ENCODE peak calls at places on chromosome 22, in nine cellular contexts. Y, Q, C, I, H, S, O, G and K are unnamed samples.

GRCh38 chr22:27490080-27490479 is 311.5 kb downstream of the MN1 start:
- DNase-seq in S (no peak), Q (no peak), C (no peak), Y (no peak), G (no peak), I (no peak), O (no peak), H (no peak), K (no peak)

GRCh38 chr22:39353346-39353745 is 3.6 kb downstream of the SYNGR1 start:
- DNase-seq in O (no peak), Q (peak), C (peak), S (peak), Y (no peak), I (peak), G (no peak), H (no peak), K (no peak)

GRCh38 chr22:38699784-38700183 is 959 bp downstream of the JOSD1 start:
- DNase-seq in C (peak), I (peak), H (no peak), S (peak), O (no peak), G (no peak), Y (no peak), Q (peak), K (no peak)

GRCh38 chr22:49896201-49896600 is 22.0 kb downstream of the ALG12 start:
- DNase-seq in Y (no peak), S (no peak), G (no peak), H (no peak), O (no peak), C (no peak), I (no peak), Q (no peak), K (no peak)

GRCh38 chr22:21946262-21946925 is 6.3 kb downstream of the PPM1F start:
- DNase-seq in S (no peak), H (no peak), O (no peak), Q (no peak), I (no peak), G (no peak), Y (no peak), C (no peak), K (no peak)

GRCh38 chr22:24496661-24497060 is 1.5 kb downstream of the UPB1 start:
- DNase-seq in C (no peak), H (no peak), Q (no peak), Y (no peak), G (peak), O (no peak), I (no peak), S (peak), K (no peak)

GRCh38 chr22:44428941-44429615 is 69.0 kb downstream of the RTL6 start:
- DNase-seq in S (no peak), I (no peak), Q (no peak), G (no peak), H (no peak), Y (no peak), O (no peak), C (no peak), K (no peak)

GRCh38 chr22:17775781-17776470 is 1.7 kb upstream of the BID start:
- DNase-seq in G (no peak), Q (no peak), Y (no peak), S (no peak), H (no peak), O (no peak), C (no peak), I (no peak), K (no peak)

GRCh38 chr22:26286091-26286780 is 117.0 kb downstream of the SEZ6L start:
- DNase-seq in Y (no peak), H (no peak), O (no peak), I (peak), S (peak), G (no peak), Q (no peak), C (no peak), K (no peak)